ENCODE peak calls at places on chromosomes 2 and 18, in four cellular contexts. C is body of pancreas; D is CD8-positive, alpha-beta T cell; O is GM06990. H is an unnamed sample.

GRCh38 chr2:128321421-128321775 is 2.7 kb upstream of the HS6ST1 start:
- DNase-seq in C (no peak), D (no peak), O (no peak), H (no peak)

GRCh38 chr2:202841090-202841867 is 30.3 kb downstream of the ICA1L start:
- DNase-seq in C (no peak), D (no peak), O (no peak), H (no peak)

GRCh38 chr18:7855051-7855450 is 287.9 kb downstream of the PTPRM start:
- DNase-seq in C (no peak), D (no peak), O (no peak), H (no peak)

GRCh38 chr2:15557947-15558346 is 3.2 kb downstream of the NBAS start:
- DNase-seq in C (no peak), D (no peak), O (no peak), H (no peak)

GRCh38 chr2:8573942-8574195 is 108.0 kb upstream of the ID2 start:
- DNase-seq in C (no peak), D (no peak), O (no peak), H (peak)

GRCh38 chr18:9835112-9835755 is 50.5 kb upstream of the TXNDC2 start:
- DNase-seq in C (no peak), D (no peak), O (no peak), H (no peak)

GRCh38 chr2:10221976-10222870 is 80.5 kb upstream of the HPCAL1 start:
- DNase-seq in C (no peak), D (no peak), O (no peak), H (no peak)

GRCh38 chr2:27653397-27653796 is 10.0 kb downstream of the SUPT7L start:
- DNase-seq in C (no peak), D (no peak), O (no peak), H (no peak)

GRCh38 chr2:197453914-197454398 is 604 bp downstream of the COQ10B start:
- DNase-seq in C (peak), D (no peak), O (no peak), H (peak)

GRCh38 chr2:10211822-10212438 is 89.4 kb downstream of the RRM2 start:
- DNase-seq in C (no peak), D (no peak), O (no peak), H (no peak)

GRCh38 chr2:64848945-64849344 is 140.3 kb upstream of the SLC1A4 start:
- DNase-seq in C (no peak), D (no peak), O (no peak), H (no peak)

GRCh38 chr18:77101410-77102245 is 31.0 kb downstream of the MBP start:
- DNase-seq in C (peak), D (peak), O (peak), H (no peak)

GRCh38 chr2:28445448-28446258 is 50.2 kb upstream of the PLB1 start:
- DNase-seq in C (peak), D (no peak), O (no peak), H (no peak)

GRCh38 chr2:126658910-126659613 is 3.1 kb downstream of the GYPC start:
- DNase-seq in C (peak), D (peak), O (peak), H (no peak)

GRCh38 chr18:23228102-23229051 is 93.1 kb downstream of the CABLES1 start:
- DNase-seq in C (no peak), D (no peak), O (peak), H (no peak)

GRCh38 chr18:74310411-74310810 is 5.2 kb upstream of the C18orf63 start:
- DNase-seq in C (peak), D (no peak), O (no peak), H (peak)

GRCh38 chr2:73111300-73112025 is 1.3 kb downstream of the RAB11FIP5 start:
- DNase-seq in C (peak), D (no peak), O (no peak), H (peak)

GRCh38 chr18:39215920-39216319 is 1650.3 kb upstream of the CELF4 start:
- DNase-seq in C (no peak), D (no peak), O (no peak), H (no peak)

GRCh38 chr18:31863103-31863502 is 79.8 kb downstream of the TRAPPC8 start:
- DNase-seq in C (no peak), D (no peak), O (no peak), H (no peak)
- H3K4me3 ChIP-seq in C (no peak), D (no peak), O (no peak), H (no peak)

GRCh38 chr2:81974216-81974615 is 1669.7 kb upstream of the LRRTM1 start:
- DNase-seq in C (no peak), D (no peak), O (no peak), H (no peak)
- H3K4me3 ChIP-seq in C (no peak), D (no peak), O (no peak), H (no peak)

DNA sequence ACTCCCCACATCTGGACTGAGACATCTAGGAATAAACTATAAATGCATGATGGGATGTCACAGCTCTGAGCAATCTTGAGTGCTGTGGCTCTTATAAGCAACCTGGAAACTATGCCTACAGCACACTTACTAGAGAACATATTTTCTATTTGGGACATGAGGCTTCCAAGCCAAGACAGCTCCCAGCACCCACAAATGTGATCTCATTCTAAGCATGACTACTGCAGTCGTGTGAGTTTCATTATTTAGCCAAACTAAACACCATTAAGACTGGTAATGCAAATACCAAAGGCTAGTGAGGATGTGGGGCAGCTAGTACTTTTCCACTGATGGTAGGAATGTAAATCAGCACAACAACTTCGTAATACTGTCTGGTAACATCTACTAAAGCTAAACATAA is 72.5 kb downstream of the RTTN start:
- DNase-seq in C (peak), D (no peak), O (no peak), H (peak)
- H3K4me3 ChIP-seq in C (no peak), D (no peak), O (no peak), H (no peak)

DNA sequence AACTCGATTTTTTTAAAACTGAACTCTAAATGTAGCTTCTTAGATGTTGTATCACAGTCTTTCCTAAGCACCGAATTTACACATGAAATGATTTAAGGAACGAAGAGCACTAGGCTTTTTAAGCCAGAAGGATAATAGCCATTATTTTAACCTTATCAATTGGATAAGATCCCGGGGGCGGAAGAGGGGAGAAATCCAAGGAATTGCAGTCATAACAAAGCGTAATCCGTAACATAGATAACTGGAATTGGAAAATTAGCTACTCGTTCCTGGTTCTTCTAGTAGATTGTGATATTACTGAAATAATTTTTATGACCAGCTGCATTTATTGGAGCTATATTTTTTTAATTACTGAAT is 988 bp upstream of the KANSL1L start:
- DNase-seq in C (no peak), D (no peak), O (no peak), H (no peak)
- H3K4me3 ChIP-seq in C (peak), D (peak), O (peak), H (peak)

GRCh38 chr2:171150694-171151285 is 9.9 kb downstream of the TLK1 start:
- DNase-seq in C (no peak), D (no peak), O (no peak), H (peak)
- H3K4me3 ChIP-seq in C (no peak), D (no peak), O (no peak), H (peak)

DNA sequence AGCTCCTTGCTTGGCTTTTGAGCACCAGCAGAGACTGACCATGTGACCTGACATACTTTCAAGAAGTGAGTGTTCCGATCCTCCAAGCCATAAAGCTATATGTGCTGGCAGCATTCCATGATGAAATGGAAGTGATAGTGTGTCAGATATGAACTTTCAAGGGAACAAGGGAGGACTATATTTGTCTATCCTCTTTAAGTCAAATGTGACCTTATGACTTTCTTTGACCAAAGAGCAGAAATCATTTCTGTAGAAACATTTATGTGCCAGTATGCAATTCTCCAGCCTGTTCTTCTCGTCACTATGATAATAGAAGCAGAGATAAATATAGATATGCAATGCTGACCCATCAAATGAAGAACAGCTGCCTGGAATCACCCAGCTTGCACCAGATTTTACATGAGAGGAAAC is 14.4 kb downstream of the HYCC2 start:
- DNase-seq in C (peak), D (no peak), O (no peak), H (peak)
- H3K4me3 ChIP-seq in C (no peak), D (no peak), O (no peak), H (no peak)

GRCh38 chr2:236015171-236015570 is 153.0 kb downstream of the GBX2 start:
- DNase-seq in C (no peak), D (no peak), O (no peak), H (no peak)
- H3K4me3 ChIP-seq in C (no peak), D (no peak), O (no peak), H (no peak)

GRCh38 chr2:231037202-231037730 is at the start of gene C2orf72:
- DNase-seq in C (no peak), D (no peak), O (no peak), H (no peak)
- H3K4me3 ChIP-seq in C (no peak), D (no peak), O (peak), H (peak)

GRCh38 chr2:236856856-236857616 is 228.7 kb upstream of the COPS8 start:
- DNase-seq in C (peak), D (no peak), O (no peak), H (no peak)
- H3K4me3 ChIP-seq in C (no peak), D (no peak), O (no peak), H (no peak)

DNA sequence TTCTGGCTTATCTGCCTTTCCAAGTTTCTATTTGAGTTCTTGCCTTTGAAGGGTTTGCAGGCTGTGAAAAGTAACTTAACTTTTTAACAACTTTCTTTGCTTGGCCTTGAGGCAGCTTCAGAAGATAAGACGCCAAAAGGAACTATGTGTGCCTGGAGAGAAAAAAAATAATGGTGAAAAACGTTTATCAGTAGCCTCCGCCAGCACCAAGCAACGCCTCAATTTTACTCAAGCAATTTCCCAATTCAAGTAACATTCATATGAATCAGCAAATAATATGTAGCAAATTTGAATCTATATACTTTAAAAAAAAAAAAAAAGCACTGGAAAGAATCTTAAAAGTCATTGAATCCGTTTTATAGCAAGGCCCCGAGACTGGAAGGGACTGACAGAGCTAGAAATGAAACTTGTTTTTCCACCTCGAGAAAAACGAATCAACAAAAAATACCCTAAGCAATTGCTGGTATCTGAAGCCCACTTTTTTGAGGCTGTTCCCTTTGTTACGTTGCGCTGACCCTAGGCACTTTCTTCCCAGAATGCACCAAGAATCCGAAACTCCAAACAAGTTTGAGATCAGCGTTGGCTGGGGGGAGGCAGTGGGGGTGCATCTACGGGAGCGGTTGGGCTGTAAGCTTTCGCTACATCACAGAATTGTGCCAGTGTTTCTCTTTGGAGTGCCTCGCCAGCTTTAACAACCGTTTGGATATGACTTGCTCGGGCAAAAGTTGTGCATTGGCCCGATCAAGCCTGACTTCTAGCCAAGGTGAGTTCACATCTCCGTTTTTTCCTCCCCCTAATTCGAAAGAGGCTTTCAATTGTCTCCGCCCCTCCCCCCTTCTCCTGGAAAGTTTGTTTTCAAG is 2.7 kb upstream of the TGIF1 start:
- DNase-seq in C (peak), D (no peak), O (no peak), H (no peak)
- H3K4me3 ChIP-seq in C (peak), D (peak), O (peak), H (peak)